ENCODE peak calls at places on chromosome 7, in eight cellular contexts. I is GM20000, Y is suprapubic skin, P is AG04449, G is mesothelial cell of epicardium, K is sigmoid colon, O is osteocyte, C is H9. Z is an unnamed sample.

GRCh38 chr7:22559829-22560489 is 60.0 kb upstream of the STEAP1B start:
- DNase-seq in I (peak), C (peak), Y (no peak), P (no peak), K (peak), O (peak), G (no peak), Z (peak)

GRCh38 chr7:69516208-69516820 is 82.0 kb upstream of the AUTS2 start:
- DNase-seq in K (no peak), I (no peak), Y (no peak), P (no peak), C (no peak), G (no peak), O (no peak), Z (no peak)

GRCh38 chr7:69739906-69740545 is 141.8 kb downstream of the AUTS2 start:
- DNase-seq in C (no peak), I (peak), K (peak), Y (no peak), O (no peak), P (no peak), G (no peak), Z (peak)

GRCh38 chr7:9557853-9558252 is 1124.4 kb downstream of the NXPH1 start:
- DNase-seq in O (no peak), C (no peak), P (no peak), I (no peak), Y (no peak), G (no peak), K (no peak), Z (no peak)

GRCh38 chr7:57178768-57179139 is 46.5 kb upstream of the ZNF479 start:
- DNase-seq in Y (no peak), I (no peak), G (no peak), O (peak), P (no peak), K (no peak), C (no peak), Z (no peak)

GRCh38 chr7:101942603-101943210 is 125.3 kb downstream of the CUX1 start:
- DNase-seq in G (no peak), I (no peak), P (no peak), K (peak), Y (no peak), O (no peak), C (no peak), Z (no peak)

GRCh38 chr7:127580612-127581011 is 4.8 kb downstream of the GCC1 start:
- DNase-seq in Y (no peak), G (no peak), O (no peak), I (no peak), P (no peak), C (no peak), K (no peak), Z (no peak)

GRCh38 chr7:21850531-21851285 is 95.0 kb downstream of the CDCA7L start:
- DNase-seq in Y (no peak), K (no peak), I (no peak), O (no peak), P (no peak), C (no peak), G (no peak), Z (no peak)

GRCh38 chr7:55271661-55272060 is 93.5 kb upstream of the LANCL2 start:
- DNase-seq in P (no peak), C (no peak), O (no peak), K (no peak), Y (no peak), G (no peak), I (no peak), Z (peak)

GRCh38 chr7:98880485-98880884 is 2.2 kb downstream of the TRRAP start:
- DNase-seq in K (no peak), O (no peak), G (no peak), C (no peak), I (no peak), P (no peak), Y (peak), Z (no peak)

GRCh38 chr7:54985405-54986360 is 33.1 kb upstream of the EGFR start:
- DNase-seq in C (no peak), P (peak), Y (no peak), G (no peak), O (no peak), I (no peak), K (no peak), Z (no peak)

GRCh38 chr7:23467731-23468720 is 2.3 kb downstream of the IGF2BP3 start:
- DNase-seq in Y (no peak), K (no peak), O (no peak), P (no peak), I (peak), G (no peak), C (peak), Z (peak)

GRCh38 chr7:26117142-26117807 is 34.7 kb upstream of the NFE2L3 start:
- DNase-seq in P (no peak), I (no peak), C (peak), O (no peak), G (no peak), Y (no peak), K (no peak), Z (no peak)

GRCh38 chr7:155305251-155305904 is 7.7 kb downstream of the INSIG1 start:
- DNase-seq in I (no peak), K (no peak), Y (no peak), C (no peak), O (no peak), P (no peak), G (no peak), Z (no peak)

GRCh38 chr7:158484801-158485531 is 102.7 kb downstream of the PTPRN2 start:
- DNase-seq in G (no peak), C (no peak), Y (no peak), K (no peak), O (no peak), P (no peak), I (no peak), Z (no peak)

GRCh38 chr7:55130554-55131198 is 111.9 kb downstream of the EGFR start:
- DNase-seq in K (peak), G (no peak), C (no peak), I (no peak), Y (no peak), O (no peak), P (no peak), Z (no peak)

GRCh38 chr7:127938588-127938987 is 92.6 kb downstream of the LRRC4 start:
- DNase-seq in O (no peak), C (no peak), K (no peak), G (no peak), P (peak), I (no peak), Y (no peak), Z (no peak)

GRCh38 chr7:128219646-128220045 is 21.4 kb upstream of the LEP start:
- DNase-seq in O (no peak), Y (no peak), C (no peak), I (no peak), G (no peak), K (peak), P (no peak), Z (no peak)

GRCh38 chr7:157827863-157828160 is 491.0 kb downstream of the DNAJB6 start:
- DNase-seq in C (no peak), K (no peak), G (no peak), Y (no peak), I (no peak), P (no peak), O (no peak), Z (no peak)

GRCh38 chr7:151806204-151806603 is 70.7 kb downstream of the PRKAG2 start:
- DNase-seq in G (no peak), C (no peak), K (no peak), O (no peak), I (no peak), Y (no peak), P (no peak), Z (no peak)

GRCh38 chr7:33250421-33250827 is 121.1 kb downstream of the BBS9 start:
- DNase-seq in K (no peak), P (peak), G (no peak), O (no peak), Y (no peak), I (no peak), C (no peak), Z (no peak)

GRCh38 chr7:15306286-15306685 is 255.5 kb downstream of the AGMO start:
- DNase-seq in Y (no peak), C (no peak), K (no peak), G (no peak), O (no peak), P (no peak), I (no peak), Z (no peak)

GRCh38 chr7:15309891-15310290 is 251.9 kb downstream of the AGMO start:
- DNase-seq in Y (no peak), C (no peak), I (no peak), O (no peak), G (no peak), P (peak), K (no peak), Z (no peak)

GRCh38 chr7:15303357-15303756 is 258.5 kb downstream of the AGMO start:
- DNase-seq in K (no peak), C (no peak), Y (no peak), I (no peak), P (no peak), O (no peak), G (no peak), Z (no peak)

GRCh38 chr7:15308831-15309230 is 253.0 kb downstream of the AGMO start:
- DNase-seq in C (no peak), Y (no peak), I (no peak), P (no peak), G (no peak), K (no peak), O (no peak), Z (no peak)

DNA sequence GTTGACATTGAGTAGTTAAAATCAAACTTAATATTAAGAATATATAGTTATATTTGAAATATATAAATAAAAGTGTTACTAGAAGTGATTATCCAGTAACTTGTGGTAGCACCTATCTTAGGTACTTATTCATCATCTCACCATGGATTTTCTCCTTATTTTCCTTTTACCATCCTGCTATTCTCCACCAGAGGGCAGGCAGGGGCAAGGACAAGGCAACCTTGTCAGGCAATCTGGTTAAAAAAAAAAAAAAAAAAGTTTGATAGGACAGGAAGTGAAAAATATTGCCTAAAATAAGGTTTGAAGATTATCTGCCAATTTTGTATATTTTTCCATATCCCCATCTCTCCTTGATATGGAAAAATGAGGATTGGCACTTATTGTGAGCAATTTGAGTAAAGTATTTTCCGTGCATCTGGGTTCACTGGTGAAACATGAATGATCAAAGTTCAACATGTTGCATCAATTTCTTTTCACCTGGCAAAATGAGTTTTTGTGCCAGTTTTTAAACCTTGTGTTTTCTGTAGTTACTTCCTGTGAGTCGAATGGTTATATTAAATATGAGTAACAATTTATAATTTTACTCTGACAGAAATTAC is 256.7 kb downstream of the AGMO start:
- DNase-seq in O (no peak), G (no peak), I (peak), P (no peak), K (peak), C (peak), Y (no peak), Z (peak)
- TF ChIP-seq CTCF in O (peak), G (peak), I (peak), P (peak), K (peak), C (peak), Y (peak), Z (peak)

GRCh38 chr7:95396136-95397032 is at the start of gene PON3:
- DNase-seq in I (peak), G (no peak), C (peak), K (peak), O (no peak), P (no peak), Y (no peak), Z (no peak)
- TF ChIP-seq CTCF in I (peak), G (no peak), C (peak), K (no peak), O (no peak), P (no peak), Y (no peak), Z (no peak)

GRCh38 chr7:108972009-108972408 is 402.3 kb downstream of the DNAJB9 start:
- DNase-seq in O (no peak), C (no peak), K (no peak), Y (no peak), G (no peak), P (no peak), I (no peak), Z (no peak)

GRCh38 chr7:108973075-108973474 is 403.4 kb downstream of the DNAJB9 start:
- DNase-seq in O (no peak), P (no peak), G (no peak), C (no peak), K (no peak), Y (no peak), I (no peak), Z (no peak)
- TF ChIP-seq CTCF in O (no peak), P (no peak), G (no peak), C (peak), K (no peak), Y (no peak), I (no peak), Z (no peak)

GRCh38 chr7:45573199-45573598 is 969 bp upstream of the ADCY1 start:
- DNase-seq in P (no peak), O (no peak), Y (peak), I (no peak), G (no peak), K (no peak), C (peak), Z (no peak)

GRCh38 chr7:45573636-45574470 is at the start of gene ADCY1:
- DNase-seq in G (peak), O (no peak), K (no peak), P (no peak), C (no peak), I (peak), Y (peak), Z (peak)

GRCh38 chr7:45575501-45576248 is 1.5 kb downstream of the ADCY1 start:
- DNase-seq in C (peak), G (no peak), I (no peak), P (no peak), K (peak), O (no peak), Y (peak), Z (no peak)

GRCh38 chr7:45576249-45576929 is 2.2 kb downstream of the ADCY1 start:
- DNase-seq in K (peak), I (no peak), G (no peak), C (peak), O (no peak), P (no peak), Y (peak), Z (no peak)

GRCh38 chr7:45574521-45575500 is 643 bp downstream of the ADCY1 start:
- DNase-seq in I (peak), Y (peak), C (peak), P (no peak), G (peak), K (peak), O (no peak), Z (peak)
- TF ChIP-seq CTCF in I (no peak), Y (no peak), C (peak), P (peak), G (no peak), K (no peak), O (peak), Z (no peak)

DNA sequence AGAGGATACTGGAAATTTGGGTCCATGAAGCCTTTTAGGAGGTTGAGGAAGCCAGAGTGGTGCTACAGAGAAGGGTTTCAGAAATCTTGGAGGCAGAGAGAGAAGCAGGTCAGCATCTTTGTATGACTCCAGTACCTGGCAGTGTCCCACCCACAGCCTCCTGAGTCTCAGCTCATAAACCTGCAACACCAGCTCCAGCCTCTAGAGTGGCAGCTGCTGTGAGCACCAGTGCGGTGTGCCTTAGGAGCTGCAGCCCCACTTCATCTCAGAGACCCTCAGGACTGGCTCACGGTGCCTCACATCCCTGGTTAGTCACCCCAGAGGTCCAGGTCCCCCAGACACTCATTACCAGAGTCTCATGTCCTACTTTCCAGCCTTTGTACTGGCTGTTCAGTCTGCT is 84.8 kb upstream of the PRKAR2B start:
- DNase-seq in I (peak), G (no peak), Y (no peak), O (no peak), C (peak), K (no peak), P (no peak), Z (no peak)
- TF ChIP-seq CTCF in I (no peak), G (peak), Y (no peak), O (no peak), C (peak), K (no peak), P (peak), Z (no peak)

GRCh38 chr7:35038340-35038738 is 1.1 kb upstream of the DPY19L1 start:
- DNase-seq in C (no peak), P (no peak), I (no peak), Y (no peak), K (no peak), G (no peak), O (no peak), Z (no peak)

GRCh38 chr7:35037526-35038339 is 448 bp upstream of the DPY19L1 start:
- DNase-seq in I (peak), C (peak), O (peak), P (no peak), G (peak), K (peak), Y (peak), Z (peak)

GRCh38 chr7:35036361-35037171 is 719 bp downstream of the DPY19L1 start:
- DNase-seq in G (peak), Y (no peak), I (no peak), K (peak), O (no peak), C (peak), P (no peak), Z (no peak)

GRCh38 chr7:35037211-35037525 is at the start of gene DPY19L1:
- DNase-seq in Y (no peak), K (no peak), P (no peak), C (no peak), O (no peak), I (no peak), G (no peak), Z (no peak)

GRCh38 chr7:35035511-35035921 is 1.8 kb downstream of the DPY19L1 start:
- DNase-seq in Y (no peak), I (peak), P (no peak), G (no peak), O (no peak), C (no peak), K (no peak), Z (peak)
- TF ChIP-seq CTCF in Y (no peak), I (peak), P (no peak), G (no peak), O (peak), C (no peak), K (no peak), Z (peak)

GRCh38 chr7:44177570-44178131 is 11.6 kb downstream of the GCK start:
- DNase-seq in P (no peak), O (peak), G (no peak), I (no peak), K (no peak), C (peak), Y (no peak), Z (no peak)

GRCh38 chr7:44176486-44176885 is 12.8 kb downstream of the GCK start:
- DNase-seq in G (no peak), P (no peak), I (no peak), C (peak), O (peak), K (no peak), Y (no peak), Z (no peak)

GRCh38 chr7:44172803-44173424 is 16.3 kb downstream of the GCK start:
- DNase-seq in Y (no peak), I (no peak), O (no peak), C (no peak), G (no peak), P (no peak), K (no peak), Z (no peak)

GRCh38 chr7:44173911-44174693 is 15.1 kb downstream of the GCK start:
- DNase-seq in G (no peak), P (no peak), I (no peak), Y (peak), O (peak), C (peak), K (no peak), Z (no peak)

DNA sequence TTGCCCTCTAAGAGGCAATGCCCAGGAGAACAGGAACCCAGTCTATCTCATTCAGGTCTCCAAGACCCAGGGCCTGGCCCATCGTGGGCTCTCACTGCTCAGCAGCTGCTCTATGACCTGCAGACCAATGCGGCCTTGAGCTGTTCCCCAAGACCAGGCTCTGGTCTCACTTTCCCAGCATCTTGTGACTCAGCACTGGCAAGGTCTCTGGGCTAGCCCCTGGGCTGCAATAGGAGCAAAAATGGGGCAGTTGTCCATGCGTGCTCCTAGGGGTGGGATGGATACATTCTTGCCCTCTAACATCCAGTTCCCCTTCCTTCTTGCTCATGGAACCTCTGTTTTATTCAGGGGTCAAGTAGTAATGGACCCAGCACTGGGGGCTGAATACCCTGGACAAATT is 13.5 kb downstream of the GCK start:
- DNase-seq in P (no peak), O (peak), I (no peak), C (peak), Y (no peak), G (no peak), K (no peak), Z (no peak)
- TF ChIP-seq CTCF in P (no peak), O (no peak), I (no peak), C (no peak), Y (no peak), G (no peak), K (no peak), Z (no peak)